ENCODE peak calls at places on chromosomes 5 and 9, in seven cellular contexts. W is stimulated activated CD8-positive, alpha-beta memory T cell treated with anti-CD3 and anti-CD28 coated beads, Interleukin-7, amount 100 ng/mL, for 48 hours; B is stomach; D is A172; R is transverse colon; Z is cardiac fibroblast; O is HFFc6. U is an unnamed sample.

GRCh38 chr5:174336479-174336878 is 291.0 kb downstream of the NSG2 start:
- DNase-seq in O (no peak), Z (no peak), B (no peak), D (no peak), R (no peak), W (no peak), U (no peak)

GRCh38 chr5:138503487-138504270 is 38.4 kb downstream of the EGR1 start:
- DNase-seq in D (peak), W (no peak), R (peak), O (peak), Z (peak), B (peak), U (no peak)

GRCh38 chr5:74040065-74040551 is 414.1 kb downstream of the ARHGEF28 start:
- DNase-seq in Z (peak), D (no peak), B (no peak), W (no peak), R (no peak), O (peak), U (no peak)

GRCh38 chr9:125387861-125388524 is 126.4 kb downstream of the GAPVD1 start:
- DNase-seq in B (no peak), R (no peak), D (no peak), W (no peak), O (no peak), Z (no peak), U (no peak)

GRCh38 chr5:172838151-172838875 is 4.3 kb downstream of the ERGIC1 start:
- DNase-seq in B (no peak), R (no peak), Z (no peak), W (no peak), D (no peak), O (no peak), U (no peak)

GRCh38 chr5:155027993-155028629 is 14.6 kb downstream of the KIF4B start:
- DNase-seq in D (no peak), O (no peak), W (no peak), R (no peak), Z (peak), B (no peak), U (no peak)

GRCh38 chr5:158590936-158591863 is 508.5 kb downstream of the EBF1 start:
- DNase-seq in O (no peak), W (no peak), B (no peak), Z (peak), D (peak), R (no peak), U (peak)

GRCh38 chr5:136891601-136892000 is 526.3 kb upstream of the TRPC7 start:
- DNase-seq in R (no peak), Z (no peak), B (no peak), W (no peak), O (no peak), D (no peak), U (no peak)

GRCh38 chr9:133591985-133592384 is 17.2 kb downstream of the FAM163B start:
- DNase-seq in O (no peak), R (no peak), Z (no peak), W (no peak), B (no peak), D (peak), U (no peak)

GRCh38 chr5:145360936-145361335 is 474.2 kb downstream of the PRELID2 start:
- DNase-seq in D (no peak), O (no peak), W (no peak), Z (peak), R (no peak), B (no peak), U (no peak)

GRCh38 chr5:149597618-149598017 is 16.3 kb downstream of the ARHGEF37 start:
- DNase-seq in D (no peak), W (no peak), Z (no peak), B (no peak), R (no peak), O (no peak), U (no peak)

GRCh38 chr5:132823481-132824050 is 6.9 kb downstream of the SHROOM1 start:
- DNase-seq in O (no peak), D (no peak), Z (no peak), W (no peak), B (no peak), R (no peak), U (no peak)

GRCh38 chr5:122195784-122196394 is 66.5 kb downstream of the ZNF474 start:
- DNase-seq in W (no peak), O (peak), Z (peak), B (no peak), D (peak), R (no peak), U (peak)

GRCh38 chr9:33374634-33375237 is 27.6 kb downstream of the AQP7 start:
- DNase-seq in R (peak), D (peak), W (peak), O (peak), B (peak), Z (peak), U (peak)

GRCh38 chr9:137476856-137477255 is 17.7 kb upstream of the NSMF start:
- DNase-seq in Z (no peak), D (no peak), R (no peak), B (no peak), O (no peak), W (no peak), U (peak)

GRCh38 chr5:145056805-145057204 is 778.3 kb downstream of the PRELID2 start:
- DNase-seq in O (peak), D (peak), Z (no peak), W (no peak), R (no peak), B (no peak), U (no peak)

GRCh38 chr9:73270967-73271722 is 119.5 kb downstream of the ANXA1 start:
- DNase-seq in R (no peak), B (no peak), Z (peak), O (peak), W (no peak), D (peak), U (no peak)

GRCh38 chr9:76591256-76591950 is 132.4 kb downstream of the GCNT1 start:
- DNase-seq in O (no peak), Z (peak), D (no peak), R (no peak), W (no peak), B (no peak), U (no peak)

GRCh38 chr5:158207733-158208132 is 348.8 kb upstream of the CLINT1 start:
- DNase-seq in Z (no peak), D (no peak), W (no peak), O (no peak), B (no peak), R (no peak), U (no peak)